ENCODE peak calls at places on chromosomes 11 and 22, in five cellular contexts. W, X, N, T and I are unnamed samples.
A peak's percentile ranks its signal among the peaks of the same experiment; 100 is the strongest.

GRCh38 chr11:6746086-6746618 is 25.6 kb downstream of the OR2AG2 start:
- DNase-seq in N (no peak), W (no peak), T (peak; percentile 59), X (peak; percentile 24), I (no peak)

GRCh38 chr22:43876866-43877509 is 14.7 kb upstream of the SULT4A1 start:
- DNase-seq in W (no peak), N (no peak), T (no peak), X (no peak), I (no peak)

GRCh38 chr11:15519124-15519791 is 404.5 kb downstream of the INSC start:
- DNase-seq in T (no peak), W (no peak), X (no peak), N (no peak), I (no peak)

GRCh38 chr11:72676874-72677341 is 2.7 kb upstream of the PDE2A start:
- DNase-seq in X (peak; percentile 69), T (peak; percentile 56), W (peak; percentile 49), N (peak; percentile 79), I (no peak)

GRCh38 chr22:24189249-24190158 is 8.2 kb downstream of the SUSD2 start:
- DNase-seq in X (peak; percentile 74), N (peak; percentile 69), W (peak; percentile 8), T (no peak), I (no peak)

GRCh38 chr22:44615602-44616180 is 86.3 kb upstream of the PRR5 start:
- DNase-seq in N (no peak), X (no peak), T (no peak), W (no peak), I (no peak)

GRCh38 chr22:25919452-25919851 is 177.5 kb downstream of the MYO18B start:
- DNase-seq in N (no peak), X (no peak), T (no peak), W (no peak), I (no peak)

GRCh38 chr22:37248251-37248650 is 4.2 kb upstream of the RAC2 start:
- DNase-seq in X (no peak), N (no peak), T (no peak), W (no peak), I (no peak)

GRCh38 chr11:104256525-104256924 is 92.6 kb upstream of the PDGFD start:
- DNase-seq in W (no peak), X (no peak), N (no peak), T (no peak), I (no peak)

GRCh38 chr22:26579331-26579886 is 10.5 kb downstream of the TPST2 start:
- DNase-seq in N (no peak), X (no peak), W (no peak), T (peak; percentile 65), I (no peak)